ENCODE peak calls at places on chromosomes 6 and 20, in seven cellular contexts. One of them, this sample, is unnamed.

GRCh38 chr6:33826537-33826936 is 22.7 kb upstream of the MLN start:
- DNase-seq in SK-N-DZ: no peak
- DNase-seq in stimulated activated CD8-positive, alpha-beta memory T cell treated with anti-CD3 and anti-CD28 coated beads, Interleukin-7, amount 100 ng/mL, for 4 hours: no peak
- DNase-seq in RPMI8226: peak
- DNase-seq in NCI-H2227 treated with DMSO at 0.1 percent for 48 hours: no peak
- DNase-seq in anterior cingulate cortex: no peak
- DNase-seq in kidney: no peak
- DNase-seq in this sample: no peak

GRCh38 chr6:163401039-163401885 is 13.3 kb upstream of the QKI start:
- DNase-seq in SK-N-DZ: no peak
- DNase-seq in stimulated activated CD8-positive, alpha-beta memory T cell treated with anti-CD3 and anti-CD28 coated beads, Interleukin-7, amount 100 ng/mL, for 4 hours: no peak
- DNase-seq in RPMI8226: no peak
- DNase-seq in NCI-H2227 treated with DMSO at 0.1 percent for 48 hours: no peak
- DNase-seq in anterior cingulate cortex: no peak
- DNase-seq in kidney: no peak
- DNase-seq in this sample: no peak

GRCh38 chr6:158954778-158955177 is 45.2 kb downstream of the RSPH3 start:
- DNase-seq in SK-N-DZ: no peak
- DNase-seq in stimulated activated CD8-positive, alpha-beta memory T cell treated with anti-CD3 and anti-CD28 coated beads, Interleukin-7, amount 100 ng/mL, for 4 hours: no peak
- DNase-seq in RPMI8226: no peak
- DNase-seq in NCI-H2227 treated with DMSO at 0.1 percent for 48 hours: no peak
- DNase-seq in anterior cingulate cortex: no peak
- DNase-seq in kidney: no peak
- DNase-seq in this sample: no peak

GRCh38 chr6:3226422-3227362 is 761 bp downstream of the TUBB2B start:
- DNase-seq in SK-N-DZ: peak
- DNase-seq in stimulated activated CD8-positive, alpha-beta memory T cell treated with anti-CD3 and anti-CD28 coated beads, Interleukin-7, amount 100 ng/mL, for 4 hours: no peak
- DNase-seq in RPMI8226: peak
- DNase-seq in NCI-H2227 treated with DMSO at 0.1 percent for 48 hours: peak
- DNase-seq in anterior cingulate cortex: no peak
- DNase-seq in kidney: peak
- DNase-seq in this sample: no peak

GRCh38 chr6:99130897-99131873 is 183.4 kb upstream of the FBXL4 start:
- DNase-seq in SK-N-DZ: no peak
- DNase-seq in stimulated activated CD8-positive, alpha-beta memory T cell treated with anti-CD3 and anti-CD28 coated beads, Interleukin-7, amount 100 ng/mL, for 4 hours: no peak
- DNase-seq in RPMI8226: no peak
- DNase-seq in NCI-H2227 treated with DMSO at 0.1 percent for 48 hours: no peak
- DNase-seq in anterior cingulate cortex: no peak
- DNase-seq in kidney: no peak
- DNase-seq in this sample: no peak

GRCh38 chr6:154510144-154510905 is at the start of gene CNKSR3:
- DNase-seq in SK-N-DZ: peak
- DNase-seq in stimulated activated CD8-positive, alpha-beta memory T cell treated with anti-CD3 and anti-CD28 coated beads, Interleukin-7, amount 100 ng/mL, for 4 hours: no peak
- DNase-seq in RPMI8226: peak
- DNase-seq in NCI-H2227 treated with DMSO at 0.1 percent for 48 hours: peak
- DNase-seq in anterior cingulate cortex: peak
- DNase-seq in kidney: peak
- DNase-seq in this sample: no peak

GRCh38 chr6:100948381-100949133 is 67.4 kb upstream of the ASCC3 start:
- DNase-seq in SK-N-DZ: no peak
- DNase-seq in stimulated activated CD8-positive, alpha-beta memory T cell treated with anti-CD3 and anti-CD28 coated beads, Interleukin-7, amount 100 ng/mL, for 4 hours: no peak
- DNase-seq in RPMI8226: no peak
- DNase-seq in NCI-H2227 treated with DMSO at 0.1 percent for 48 hours: no peak
- DNase-seq in anterior cingulate cortex: no peak
- DNase-seq in kidney: no peak
- DNase-seq in this sample: no peak

GRCh38 chr20:48374986-48375715 is 452.6 kb downstream of the PREX1 start:
- DNase-seq in SK-N-DZ: no peak
- DNase-seq in stimulated activated CD8-positive, alpha-beta memory T cell treated with anti-CD3 and anti-CD28 coated beads, Interleukin-7, amount 100 ng/mL, for 4 hours: no peak
- DNase-seq in RPMI8226: no peak
- DNase-seq in NCI-H2227 treated with DMSO at 0.1 percent for 48 hours: no peak
- DNase-seq in anterior cingulate cortex: no peak
- DNase-seq in kidney: no peak
- DNase-seq in this sample: no peak

GRCh38 chr6:13558718-13559117 is 15.7 kb upstream of the SIRT5 start:
- DNase-seq in SK-N-DZ: no peak
- DNase-seq in stimulated activated CD8-positive, alpha-beta memory T cell treated with anti-CD3 and anti-CD28 coated beads, Interleukin-7, amount 100 ng/mL, for 4 hours: no peak
- DNase-seq in RPMI8226: no peak
- DNase-seq in NCI-H2227 treated with DMSO at 0.1 percent for 48 hours: no peak
- DNase-seq in anterior cingulate cortex: no peak
- DNase-seq in kidney: no peak
- DNase-seq in this sample: no peak

GRCh38 chr6:134117409-134117808 is 65.0 kb upstream of the SLC2A12 start:
- DNase-seq in SK-N-DZ: no peak
- DNase-seq in stimulated activated CD8-positive, alpha-beta memory T cell treated with anti-CD3 and anti-CD28 coated beads, Interleukin-7, amount 100 ng/mL, for 4 hours: no peak
- DNase-seq in RPMI8226: no peak
- DNase-seq in NCI-H2227 treated with DMSO at 0.1 percent for 48 hours: peak
- DNase-seq in anterior cingulate cortex: no peak
- DNase-seq in kidney: no peak
- DNase-seq in this sample: no peak

GRCh38 chr20:50980851-50981713 is 22.5 kb downstream of the MOCS3 start:
- DNase-seq in SK-N-DZ: peak
- DNase-seq in stimulated activated CD8-positive, alpha-beta memory T cell treated with anti-CD3 and anti-CD28 coated beads, Interleukin-7, amount 100 ng/mL, for 4 hours: peak
- DNase-seq in RPMI8226: peak
- DNase-seq in NCI-H2227 treated with DMSO at 0.1 percent for 48 hours: peak
- DNase-seq in anterior cingulate cortex: no peak
- DNase-seq in kidney: no peak
- DNase-seq in this sample: peak

GRCh38 chr6:394641-395289 is 3.2 kb downstream of the IRF4 start:
- DNase-seq in SK-N-DZ: no peak
- DNase-seq in stimulated activated CD8-positive, alpha-beta memory T cell treated with anti-CD3 and anti-CD28 coated beads, Interleukin-7, amount 100 ng/mL, for 4 hours: no peak
- DNase-seq in RPMI8226: peak
- DNase-seq in NCI-H2227 treated with DMSO at 0.1 percent for 48 hours: no peak
- DNase-seq in anterior cingulate cortex: no peak
- DNase-seq in kidney: no peak
- DNase-seq in this sample: no peak

GRCh38 chr6:114592506-114592905 is 249.7 kb upstream of the HS3ST5 start:
- DNase-seq in SK-N-DZ: no peak
- DNase-seq in stimulated activated CD8-positive, alpha-beta memory T cell treated with anti-CD3 and anti-CD28 coated beads, Interleukin-7, amount 100 ng/mL, for 4 hours: no peak
- DNase-seq in RPMI8226: no peak
- DNase-seq in NCI-H2227 treated with DMSO at 0.1 percent for 48 hours: no peak
- DNase-seq in anterior cingulate cortex: no peak
- DNase-seq in kidney: no peak
- DNase-seq in this sample: no peak

GRCh38 chr6:34610819-34611477 is 54.8 kb upstream of the SPDEF start:
- DNase-seq in SK-N-DZ: no peak
- DNase-seq in stimulated activated CD8-positive, alpha-beta memory T cell treated with anti-CD3 and anti-CD28 coated beads, Interleukin-7, amount 100 ng/mL, for 4 hours: no peak
- DNase-seq in RPMI8226: no peak
- DNase-seq in NCI-H2227 treated with DMSO at 0.1 percent for 48 hours: no peak
- DNase-seq in anterior cingulate cortex: no peak
- DNase-seq in kidney: no peak
- DNase-seq in this sample: no peak

GRCh38 chr6:119255492-119255891 is 94.1 kb downstream of the MAN1A1 start:
- DNase-seq in SK-N-DZ: no peak
- DNase-seq in stimulated activated CD8-positive, alpha-beta memory T cell treated with anti-CD3 and anti-CD28 coated beads, Interleukin-7, amount 100 ng/mL, for 4 hours: no peak
- DNase-seq in RPMI8226: no peak
- DNase-seq in NCI-H2227 treated with DMSO at 0.1 percent for 48 hours: no peak
- DNase-seq in anterior cingulate cortex: no peak
- DNase-seq in kidney: no peak
- DNase-seq in this sample: no peak

GRCh38 chr6:26327450-26328264 is 37.3 kb upstream of the BTN3A2 start:
- DNase-seq in SK-N-DZ: peak
- DNase-seq in stimulated activated CD8-positive, alpha-beta memory T cell treated with anti-CD3 and anti-CD28 coated beads, Interleukin-7, amount 100 ng/mL, for 4 hours: peak
- DNase-seq in RPMI8226: peak
- DNase-seq in NCI-H2227 treated with DMSO at 0.1 percent for 48 hours: peak
- DNase-seq in anterior cingulate cortex: no peak
- DNase-seq in kidney: no peak
- DNase-seq in this sample: peak

GRCh38 chr6:11139051-11139960 is 27.8 kb upstream of the ERVFRD-1 start:
- DNase-seq in SK-N-DZ: no peak
- DNase-seq in stimulated activated CD8-positive, alpha-beta memory T cell treated with anti-CD3 and anti-CD28 coated beads, Interleukin-7, amount 100 ng/mL, for 4 hours: no peak
- DNase-seq in RPMI8226: no peak
- DNase-seq in NCI-H2227 treated with DMSO at 0.1 percent for 48 hours: no peak
- DNase-seq in anterior cingulate cortex: no peak
- DNase-seq in kidney: no peak
- DNase-seq in this sample: no peak

GRCh38 chr6:104537185-104537584 is 322.5 kb downstream of the HACE1 start:
- DNase-seq in SK-N-DZ: no peak
- DNase-seq in stimulated activated CD8-positive, alpha-beta memory T cell treated with anti-CD3 and anti-CD28 coated beads, Interleukin-7, amount 100 ng/mL, for 4 hours: no peak
- DNase-seq in RPMI8226: no peak
- DNase-seq in NCI-H2227 treated with DMSO at 0.1 percent for 48 hours: no peak
- DNase-seq in anterior cingulate cortex: no peak
- DNase-seq in kidney: no peak
- DNase-seq in this sample: no peak

GRCh38 chr20:32067234-32067821 is 15.3 kb downstream of the HCK start:
- DNase-seq in SK-N-DZ: no peak
- DNase-seq in stimulated activated CD8-positive, alpha-beta memory T cell treated with anti-CD3 and anti-CD28 coated beads, Interleukin-7, amount 100 ng/mL, for 4 hours: no peak
- DNase-seq in RPMI8226: no peak
- DNase-seq in NCI-H2227 treated with DMSO at 0.1 percent for 48 hours: no peak
- DNase-seq in anterior cingulate cortex: no peak
- DNase-seq in kidney: no peak
- DNase-seq in this sample: no peak

GRCh38 chr6:20688710-20689500 is 154.6 kb downstream of the CDKAL1 start:
- DNase-seq in SK-N-DZ: no peak
- DNase-seq in stimulated activated CD8-positive, alpha-beta memory T cell treated with anti-CD3 and anti-CD28 coated beads, Interleukin-7, amount 100 ng/mL, for 4 hours: no peak
- DNase-seq in RPMI8226: peak
- DNase-seq in NCI-H2227 treated with DMSO at 0.1 percent for 48 hours: no peak
- DNase-seq in anterior cingulate cortex: no peak
- DNase-seq in kidney: no peak
- DNase-seq in this sample: no peak

GRCh38 chr6:56854086-56854485 is 100.8 kb upstream of the BEND6 start:
- DNase-seq in SK-N-DZ: no peak
- DNase-seq in stimulated activated CD8-positive, alpha-beta memory T cell treated with anti-CD3 and anti-CD28 coated beads, Interleukin-7, amount 100 ng/mL, for 4 hours: no peak
- DNase-seq in RPMI8226: no peak
- DNase-seq in NCI-H2227 treated with DMSO at 0.1 percent for 48 hours: no peak
- DNase-seq in anterior cingulate cortex: no peak
- DNase-seq in kidney: no peak
- DNase-seq in this sample: no peak